ENCODE peak calls at places on chromosomes 3 and 15, in nine cellular contexts. Y, P, M, W, U, B, H, O and L are unnamed samples.

GRCh38 chr3:16067837-16068471 is 106.5 kb upstream of the GALNT15 start:
- DNase-seq in Y (peak; percentile 12), P (no peak), M (no peak), W (no peak), U (no peak), B (peak; percentile 70), H (no peak), O (no peak), L (peak; percentile 97)

GRCh38 chr3:64300790-64301423 is 75.6 kb upstream of the PRICKLE2 start:
- DNase-seq in Y (no peak), P (no peak), M (no peak), W (peak; percentile 88), U (no peak), B (peak; percentile 88), H (peak; percentile 90), O (no peak), L (peak; percentile 53)

GRCh38 chr3:127743676-127744075 is 70.9 kb downstream of the ABTB1 start:
- DNase-seq in Y (no peak), P (no peak), M (no peak), W (no peak), U (no peak), B (no peak), H (no peak), O (no peak), L (no peak)

GRCh38 chr3:128488995-128489859 is 3.8 kb downstream of the GATA2 start:
- DNase-seq in Y (no peak), P (peak; percentile 70), M (peak; percentile 86), W (peak; percentile 49), U (peak; percentile 63), B (peak; percentile 64), H (peak; percentile 62), O (no peak), L (peak; percentile 74)

GRCh38 chr15:70528270-70528706 is 235.1 kb downstream of the UACA start:
- DNase-seq in Y (no peak), P (no peak), M (no peak), W (peak; percentile 53), U (no peak), B (no peak), H (peak; percentile 50), O (no peak), L (no peak)

GRCh38 chr3:129601713-129602112 is 4.8 kb downstream of the PLXND1 start:
- DNase-seq in Y (no peak), P (no peak), M (no peak), W (no peak), U (no peak), B (no peak), H (no peak), O (no peak), L (no peak)

GRCh38 chr15:39493393-39494067 is 87.3 kb upstream of the THBS1 start:
- DNase-seq in Y (no peak), P (no peak), M (no peak), W (no peak), U (no peak), B (no peak), H (no peak), O (no peak), L (no peak)

GRCh38 chr3:41199866-41200668 is 762 bp downstream of the CTNNB1 start:
- DNase-seq in Y (peak; percentile 16), P (peak; percentile 73), M (no peak), W (peak; percentile 33), U (no peak), B (peak; percentile 44), H (peak; percentile 30), O (peak; percentile 24), L (no peak)

GRCh38 chr15:73767794-73768501 is 14.8 kb upstream of the INSYN1 start:
- DNase-seq in Y (no peak), P (no peak), M (no peak), W (no peak), U (no peak), B (no peak), H (no peak), O (no peak), L (no peak)

GRCh38 chr15:51286816-51287215 is 51.6 kb downstream of the CYP19A1 start:
- DNase-seq in Y (no peak), P (no peak), M (no peak), W (no peak), U (no peak), B (no peak), H (no peak), O (peak; percentile 45), L (no peak)
- TF ChIP-seq CTCF in Y (no peak), P (no peak), M (no peak), W (no peak), U (no peak), B (no peak), H (no peak), O (peak; percentile 51), L (no peak)

DNA sequence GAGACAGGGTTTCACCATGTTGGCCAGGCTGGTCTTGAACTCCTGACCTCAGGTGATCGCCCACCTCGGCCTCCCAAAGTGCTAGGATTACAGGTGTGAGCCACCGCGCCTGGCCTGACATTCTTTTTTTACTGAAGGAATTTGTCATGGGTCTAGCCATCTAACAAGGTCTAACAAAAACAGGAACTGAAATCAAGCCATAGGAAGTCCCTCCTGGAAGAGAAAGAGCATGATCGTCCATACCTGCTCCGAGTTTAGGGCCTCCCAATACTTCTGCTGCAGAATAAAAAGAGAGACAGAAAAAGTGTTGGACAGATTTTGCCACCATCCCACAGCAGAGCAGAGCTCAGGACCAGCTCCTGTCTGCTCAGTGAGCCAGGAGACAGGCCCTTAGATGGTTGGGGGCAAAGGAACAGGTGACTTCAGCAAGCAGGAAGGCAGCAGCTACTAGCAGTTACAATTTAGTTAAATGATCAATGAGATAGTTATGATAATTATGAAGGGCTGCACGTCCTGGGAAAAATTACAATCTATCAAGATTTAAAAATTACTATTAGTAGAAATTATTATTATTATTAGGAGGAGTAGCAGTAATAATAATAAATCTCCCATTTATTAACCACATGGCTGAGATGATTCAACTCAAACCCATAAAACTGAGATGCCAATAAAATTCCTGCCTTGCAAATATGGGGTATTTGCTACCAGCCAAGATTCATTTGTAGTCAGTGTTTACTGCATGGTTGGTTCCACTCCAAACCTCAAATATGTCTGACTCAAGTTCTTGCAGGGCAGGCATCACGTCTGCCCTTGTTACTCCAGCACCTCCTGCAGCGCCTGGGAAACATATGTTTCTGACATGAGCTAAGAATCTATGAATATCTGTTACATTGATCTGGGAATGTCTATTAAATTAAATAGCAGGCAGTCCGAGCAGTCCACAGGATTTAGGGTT is 40.1 kb downstream of the TMEM44 start:
- DNase-seq in Y (peak; percentile 95), P (no peak), M (no peak), W (peak; percentile 100), U (no peak), B (peak; percentile 99), H (peak; percentile 100), O (no peak), L (peak; percentile 99)
- TF ChIP-seq CTCF in Y (no peak), P (no peak), M (no peak), W (no peak), U (no peak), B (no peak), H (peak; percentile 16), O (no peak), L (peak; percentile 36)

GRCh38 chr15:29736745-29737023 is 85.6 kb downstream of the TJP1 start:
- DNase-seq in Y (peak; percentile 89), P (no peak), M (peak; percentile 39), W (peak; percentile 51), U (no peak), B (peak; percentile 66), H (peak; percentile 18), O (no peak), L (peak; percentile 22)

GRCh38 chr15:29734917-29735572 is 87.2 kb downstream of the TJP1 start:
- DNase-seq in Y (peak; percentile 50), P (no peak), M (no peak), W (peak; percentile 19), U (no peak), B (no peak), H (no peak), O (no peak), L (no peak)

GRCh38 chr15:29736012-29736744 is 86.1 kb downstream of the TJP1 start:
- DNase-seq in Y (no peak), P (no peak), M (no peak), W (no peak), U (no peak), B (no peak), H (no peak), O (no peak), L (no peak)

DNA sequence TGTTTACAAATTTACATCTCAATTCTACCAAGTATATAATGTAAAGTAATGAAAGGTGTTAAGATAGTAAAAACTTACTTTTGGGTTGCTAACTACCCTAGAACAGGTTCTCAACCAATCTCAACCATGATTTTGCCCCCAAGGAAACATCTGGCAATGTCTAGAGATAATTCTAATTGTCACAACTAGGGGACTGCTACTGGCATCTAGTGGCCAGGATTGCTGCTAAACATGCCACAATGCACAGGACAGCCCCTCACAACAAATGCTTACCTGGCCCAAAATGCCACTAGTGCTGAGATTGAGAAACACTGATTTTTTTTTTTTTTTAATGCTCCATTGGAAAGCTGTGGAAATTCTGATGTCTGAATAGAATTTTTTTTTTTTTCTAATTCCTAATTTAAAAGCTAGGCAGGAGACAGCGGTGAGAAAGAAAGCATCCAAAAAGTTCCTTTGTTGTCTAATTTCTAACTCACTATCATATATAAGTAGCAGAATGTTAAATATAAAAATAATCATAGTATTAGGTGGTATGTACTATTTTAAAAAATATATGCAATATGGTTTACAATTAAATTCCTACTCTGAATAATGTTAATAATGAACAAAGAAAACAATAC is 81.5 kb downstream of the TJP1 start:
- DNase-seq in Y (no peak), P (no peak), M (no peak), W (no peak), U (no peak), B (peak; percentile 9), H (no peak), O (peak; percentile 39), L (no peak)
- TF ChIP-seq CTCF in Y (peak; percentile 41), P (no peak), M (no peak), W (no peak), U (no peak), B (peak; percentile 24), H (peak; percentile 26), O (peak; percentile 65), L (peak; percentile 56)

DNA sequence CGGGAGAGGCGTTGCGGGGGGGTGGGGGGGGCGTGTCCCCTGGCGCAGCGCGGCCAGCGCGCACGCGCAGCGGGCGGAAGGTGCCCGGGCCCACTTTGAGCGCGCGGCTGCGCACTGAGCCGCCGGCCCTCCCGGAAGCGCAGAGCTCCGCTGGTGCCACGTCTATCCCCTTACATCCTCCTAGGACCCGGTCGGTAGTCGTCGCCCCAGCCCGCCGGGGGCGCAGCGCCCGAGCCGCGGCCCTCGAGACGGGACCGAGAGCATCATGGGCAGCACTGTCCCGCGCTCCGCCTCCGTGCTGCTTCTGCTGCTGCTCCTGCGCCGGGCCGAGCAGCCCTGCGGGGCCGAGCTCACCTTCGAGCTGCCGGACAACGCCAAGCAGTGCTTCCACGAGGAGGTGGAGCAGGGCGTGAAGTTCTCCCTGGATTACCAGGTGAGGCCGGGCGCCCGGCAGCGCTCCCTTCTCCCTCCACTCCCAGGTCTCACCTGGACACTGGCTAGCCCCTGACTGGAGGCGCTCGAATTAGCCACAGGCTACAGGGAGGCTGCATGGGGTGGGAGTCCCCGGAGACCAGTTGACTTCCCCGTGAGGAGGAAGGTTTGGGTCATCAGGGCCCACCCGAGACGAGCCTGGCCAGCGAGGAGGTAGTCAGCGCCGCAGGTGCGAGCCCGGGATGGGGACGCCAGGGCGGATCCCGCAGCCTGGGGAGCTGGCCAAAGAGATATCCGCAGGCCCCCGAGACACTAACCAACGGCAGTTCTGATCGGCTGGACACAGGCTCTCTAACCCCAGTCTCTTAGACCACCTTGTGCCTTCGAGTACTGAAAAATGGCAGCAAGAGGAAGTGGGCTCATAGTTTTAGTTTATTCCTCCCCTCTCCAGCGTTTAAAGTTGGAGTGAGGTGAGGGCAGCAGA is at the start of gene TMED3:
- DNase-seq in Y (peak; percentile 97), P (peak; percentile 91), M (peak; percentile 84), W (peak; percentile 81), U (peak; percentile 85), B (peak; percentile 95), H (peak; percentile 86), O (peak; percentile 91), L (peak; percentile 82)
- TF ChIP-seq CTCF in Y (no peak), P (peak; percentile 33), M (no peak), W (peak; percentile 28), U (peak; percentile 24), B (peak; percentile 17), H (no peak), O (peak; percentile 51), L (peak; percentile 61)

GRCh38 chr3:190443257-190443656 is 6.4 kb downstream of the TMEM207 start:
- DNase-seq in Y (no peak), P (no peak), M (no peak), W (peak; percentile 55), U (no peak), B (peak; percentile 24), H (peak; percentile 54), O (no peak), L (no peak)
- TF ChIP-seq CTCF in Y (peak; percentile 52), P (peak; percentile 7), M (no peak), W (peak; percentile 40), U (no peak), B (peak; percentile 35), H (peak; percentile 48), O (no peak), L (peak; percentile 76)